ENCODE peak calls at places on chromosomes 5 and 9, in nine cellular contexts. G is SK-N-SH, A is transverse colon, M is left lung, N is mesendoderm, Z is astrocyte, K is A549, S is mammary epithelial cell, B is breast epithelium. O is an unnamed sample. For H3K4me1, the result is how much of the 10 kb centered on the place peaks cover.

GRCh38 chr5:126265917-126266316 is 157.3 kb upstream of the GRAMD2B start:
- DNase-seq in N (no peak), B (peak), G (no peak), A (no peak), S (peak), M (no peak), Z (no peak), K (no peak), O (no peak)

GRCh38 chr5:76256116-76256889 is 146.8 kb upstream of the IQGAP2 start:
- DNase-seq in B (peak), N (peak), S (peak), K (peak), Z (peak), M (peak), G (peak), A (peak), O (peak)

GRCh38 chr5:160001051-160001450 is 7.9 kb upstream of the TTC1 start:
- DNase-seq in Z (no peak), N (no peak), B (no peak), S (no peak), A (no peak), M (no peak), G (no peak), K (no peak), O (no peak)

GRCh38 chr9:22237497-22238363 is 208.9 kb upstream of the DMRTA1 start:
- DNase-seq in Z (peak), B (no peak), A (no peak), M (no peak), N (peak), K (peak), S (peak), G (no peak), O (no peak)

GRCh38 chr5:52896524-52897237 is 92.5 kb upstream of the ITGA2 start:
- DNase-seq in G (no peak), Z (peak), S (no peak), M (no peak), A (no peak), K (no peak), N (no peak), B (no peak), O (no peak)

GRCh38 chr5:74516217-74516636 is 124.3 kb downstream of the ENC1 start:
- DNase-seq in N (peak), M (no peak), S (no peak), B (no peak), Z (peak), A (no peak), G (no peak), K (peak), O (no peak)

GRCh38 chr5:177129206-177129605 is 4.4 kb upstream of the NSD1 start:
- DNase-seq in A (no peak), G (no peak), M (no peak), S (no peak), B (no peak), K (no peak), Z (no peak), N (no peak), O (no peak)

GRCh38 chr9:8486095-8486494 is 686.5 kb upstream of the DMAC1 start:
- DNase-seq in G (peak), S (no peak), B (no peak), Z (peak), N (peak), K (peak), M (no peak), A (peak), O (peak)

GRCh38 chr9:80440724-80441123 is 869.0 kb downstream of the TLE4 start:
- DNase-seq in M (no peak), Z (no peak), G (no peak), A (no peak), S (peak), K (no peak), N (peak), B (no peak), O (no peak)

GRCh38 chr9:16032799-16033198 is 480.0 kb downstream of the CCDC171 start:
- DNase-seq in M (no peak), S (peak), Z (peak), K (peak), G (no peak), A (no peak), B (no peak), N (peak), O (no peak)

GRCh38 chr9:122265265-122265900 is 701 bp downstream of the MRRF start:
- DNase-seq in B (no peak), G (no peak), K (peak), Z (no peak), N (peak), M (no peak), A (peak), S (peak), O (peak)

GRCh38 chr9:21317956-21318923 is 13.1 kb upstream of the IFNA5 start:
- DNase-seq in Z (peak), M (no peak), S (peak), A (peak), K (peak), N (peak), G (peak), B (no peak), O (peak)

GRCh38 chr9:111891910-111892499 is 4.6 kb upstream of the UGCG start:
- DNase-seq in S (peak), Z (no peak), N (peak), A (peak), B (no peak), M (no peak), G (no peak), K (peak), O (peak)

GRCh38 chr5:32949571-32949970 is 238.4 kb downstream of the NPR3 start:
- DNase-seq in S (peak), Z (no peak), N (no peak), K (no peak), G (no peak), M (no peak), B (no peak), A (no peak), O (no peak)

GRCh38 chr5:166324372-166324771 is 1967.1 kb upstream of the WWC1 start:
- DNase-seq in S (no peak), K (no peak), G (no peak), M (no peak), Z (no peak), A (no peak), B (no peak), N (peak), O (no peak)

GRCh38 chr9:121813811-121814210 is 162.4 kb downstream of the DAB2IP start:
- DNase-seq in A (no peak), S (no peak), G (no peak), K (no peak), M (no peak), B (no peak), N (no peak), Z (no peak), O (no peak)

GRCh38 chr5:73214921-73215490 is 42.0 kb downstream of the TMEM174 start:
- DNase-seq in K (no peak), A (no peak), Z (no peak), G (no peak), M (no peak), N (no peak), B (no peak), S (no peak), O (no peak)
- H3K4me3 ChIP-seq in K (no peak), A (no peak), Z (no peak), G (no peak), M (no peak), N (no peak), B (no peak), S (no peak), O (no peak)

DNA sequence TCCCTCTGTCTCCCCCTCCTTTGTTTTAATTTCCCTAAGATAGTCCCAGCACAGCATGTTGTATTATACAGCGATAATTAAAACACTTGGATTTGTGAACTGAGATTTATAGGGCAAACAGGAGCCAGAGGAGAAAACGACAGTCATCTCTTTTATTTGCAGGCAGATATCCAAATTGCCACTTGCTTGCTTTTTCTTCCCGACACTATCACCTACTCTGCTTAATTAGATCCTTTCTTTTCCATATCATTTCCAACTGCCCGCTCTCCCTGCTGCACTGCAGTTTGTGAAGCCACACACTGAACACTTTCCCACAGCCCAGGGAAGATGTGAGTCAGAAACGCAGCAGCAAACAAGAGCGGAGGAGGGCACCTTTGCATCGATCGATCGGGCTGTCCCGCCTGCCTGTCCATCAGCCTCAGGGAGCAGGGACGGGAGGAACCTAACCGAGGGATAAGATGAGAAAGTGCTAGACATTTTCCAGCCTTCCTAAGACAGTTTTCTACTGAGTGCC is 35.8 kb upstream of the SPRY4 start:
- DNase-seq in B (no peak), K (peak), A (no peak), Z (peak), G (peak), S (no peak), M (no peak), N (peak), O (peak)
- H3K4me1 ChIP-seq in B (under half), K (half or more), A (under half), Z (under half), G (under half), S (under half), M (under half), N (under half), O (under half)

GRCh38 chr5:58183078-58183885 is 276.6 kb downstream of the PLK2 start:
- DNase-seq in B (no peak), A (no peak), M (no peak), N (no peak), K (no peak), Z (no peak), G (no peak), S (no peak), O (no peak)

GRCh38 chr5:58184910-58185309 is 275.0 kb downstream of the PLK2 start:
- DNase-seq in A (no peak), Z (peak), B (no peak), K (peak), G (no peak), M (no peak), N (no peak), S (peak), O (no peak)

GRCh38 chr5:58185397-58186195 is 274.3 kb downstream of the PLK2 start:
- DNase-seq in N (no peak), K (peak), A (no peak), G (no peak), M (no peak), B (no peak), S (peak), Z (peak), O (no peak)

GRCh38 chr5:58181578-58182286 is 278.2 kb downstream of the PLK2 start:
- DNase-seq in Z (no peak), N (no peak), M (no peak), B (no peak), A (no peak), K (no peak), G (no peak), S (no peak), O (no peak)

GRCh38 chr5:58182287-58182841 is 277.5 kb downstream of the PLK2 start:
- DNase-seq in K (no peak), S (no peak), N (no peak), Z (no peak), M (no peak), B (no peak), G (no peak), A (no peak), O (no peak)
- H3K27ac ChIP-seq in K (peak), S (no peak), N (no peak), Z (no peak), M (no peak), B (no peak), G (peak), A (no peak), O (no peak)

DNA sequence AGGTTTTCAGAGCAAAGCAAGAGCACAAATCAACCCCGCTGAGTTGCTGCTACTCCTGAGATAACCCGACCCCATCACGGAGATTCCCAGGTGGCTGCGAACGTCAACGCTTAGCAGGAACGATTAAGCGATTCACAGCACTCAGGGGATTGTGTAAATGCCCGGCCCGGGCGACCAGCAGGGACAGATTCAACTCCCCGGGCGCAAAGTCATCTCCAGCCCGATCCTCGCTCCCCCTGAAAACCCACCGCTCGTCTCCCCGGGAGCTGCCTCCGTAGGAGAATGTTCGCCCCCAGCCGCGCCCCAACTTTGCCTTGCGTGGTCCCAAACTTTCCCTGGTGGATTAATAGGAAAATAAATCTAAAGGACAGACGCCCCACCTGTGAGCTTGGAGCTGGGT is 685 bp downstream of the SLC24A2 start:
- DNase-seq in Z (no peak), N (peak), S (peak), G (peak), A (no peak), K (no peak), M (no peak), B (no peak), O (no peak)
- H3K4me3 ChIP-seq in Z (no peak), N (no peak), S (no peak), G (no peak), A (no peak), K (no peak), M (no peak), B (no peak), O (no peak)

GRCh38 chr5:72178910-72179815 is 71.9 kb downstream of the MAP1B start:
- DNase-seq in B (peak), G (peak), K (peak), S (peak), Z (peak), A (peak), N (peak), M (peak), O (no peak)

GRCh38 chr5:72172832-72173231 is 65.6 kb downstream of the MAP1B start:
- DNase-seq in K (no peak), G (no peak), M (no peak), S (no peak), A (no peak), Z (no peak), B (no peak), N (no peak), O (peak)

GRCh38 chr5:72180925-72181324 is 73.7 kb downstream of the MAP1B start:
- DNase-seq in S (no peak), G (no peak), N (no peak), B (no peak), A (no peak), M (no peak), Z (no peak), K (no peak), O (no peak)

GRCh38 chr5:72179816-72180440 is 72.7 kb downstream of the MAP1B start:
- DNase-seq in M (no peak), G (no peak), A (no peak), B (peak), S (peak), N (no peak), K (no peak), Z (no peak), O (no peak)

GRCh38 chr5:72177538-72177937 is 70.3 kb downstream of the MAP1B start:
- DNase-seq in A (no peak), M (no peak), G (no peak), Z (no peak), N (no peak), B (no peak), K (no peak), S (no peak), O (no peak)
- H3K4me1 ChIP-seq in A (under half), M (under half), G (under half), Z (under half), N (under half), B (under half), K (under half), S (under half), O (under half)

GRCh38 chr9:87712801-87713277 is 13.1 kb upstream of the CTSL start:
- DNase-seq in A (no peak), B (no peak), Z (peak), S (no peak), M (no peak), K (no peak), N (no peak), G (no peak), O (no peak)
- H3K27ac ChIP-seq in A (peak), B (peak), Z (peak), S (peak), M (no peak), K (peak), N (no peak), G (peak), O (no peak)

DNA sequence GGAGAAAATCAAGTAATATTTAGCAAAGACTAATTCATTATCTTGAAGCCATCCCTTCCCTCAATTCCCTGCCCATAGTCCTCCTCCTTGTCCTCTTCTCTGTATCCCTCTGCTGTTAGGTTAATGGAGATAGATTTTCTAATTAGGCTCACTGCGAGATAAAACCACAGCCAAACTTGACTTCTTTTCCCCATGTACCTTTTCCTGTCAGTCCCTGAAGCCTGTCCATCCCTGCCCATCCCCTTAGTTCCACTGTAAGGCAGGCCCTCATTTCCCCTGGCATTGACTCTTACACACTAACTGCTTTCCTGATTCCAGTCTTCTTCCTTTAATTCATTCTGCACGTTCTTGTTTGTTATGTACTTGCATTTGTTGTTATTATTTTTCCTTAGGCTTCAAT is 1.2 kb downstream of the TLR4 start:
- DNase-seq in Z (no peak), S (no peak), M (no peak), K (no peak), G (no peak), N (no peak), A (no peak), B (no peak), O (no peak)
- H3K4me3 ChIP-seq in Z (peak), S (peak), M (peak), K (no peak), G (peak), N (no peak), A (peak), B (peak), O (no peak)

DNA sequence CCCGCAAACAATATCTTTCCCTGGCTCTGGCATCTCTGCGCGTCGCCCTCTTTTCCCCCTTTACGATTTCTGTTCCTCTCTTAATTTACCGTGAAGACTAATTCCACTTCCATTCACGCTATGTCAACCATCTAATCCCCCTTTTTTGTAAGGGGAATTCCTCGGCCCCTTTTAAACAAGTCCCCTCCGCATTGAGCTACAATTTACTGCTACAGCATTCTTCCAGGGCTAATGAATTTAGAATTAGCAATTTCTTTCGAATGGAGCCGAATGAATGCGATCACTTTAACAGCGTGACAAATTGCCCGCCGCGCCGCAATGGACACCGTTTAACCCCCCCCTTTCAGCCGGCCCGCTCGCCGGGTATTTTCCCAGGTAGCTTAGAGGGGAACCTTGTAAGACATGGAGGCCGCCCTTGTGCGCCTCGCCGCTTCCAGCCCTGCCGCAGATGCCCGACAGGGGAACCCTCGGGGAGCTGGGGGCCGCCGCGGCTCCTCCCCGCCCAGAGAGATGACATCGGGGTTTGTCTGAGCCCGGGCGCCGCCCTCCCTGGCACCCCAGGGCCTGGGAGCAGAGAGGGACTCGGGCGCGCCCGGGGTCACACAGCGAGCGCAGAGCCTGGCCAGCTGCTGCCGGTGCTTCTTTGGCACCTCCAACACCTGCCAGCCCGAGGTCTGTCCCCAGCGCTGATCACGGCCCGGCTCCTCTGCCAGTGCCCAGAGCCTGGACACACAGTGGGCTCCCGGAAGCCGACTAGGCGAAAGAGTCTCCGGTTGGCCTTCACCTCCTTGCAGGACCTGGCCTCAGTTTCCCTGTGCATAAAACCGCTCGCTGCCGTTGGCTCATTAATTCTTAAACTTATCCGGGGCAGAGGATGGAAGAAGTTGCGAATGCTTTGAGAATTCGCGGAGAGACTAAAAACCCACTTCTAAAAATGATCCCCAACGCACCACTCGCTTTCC is 1.3 kb downstream of the PRDM12 start:
- DNase-seq in S (no peak), M (no peak), K (no peak), N (peak), A (no peak), G (peak), B (no peak), Z (no peak), O (no peak)
- H3K4me1 ChIP-seq in S (under half), M (under half), K (under half), N (under half), A (half or more), G (under half), B (under half), Z (under half), O (under half)

O was measured in small intestine.